ENCODE peak calls at places on chromosome 3, in ten cellular contexts. D is A549, P is lower leg skin, K is fibroblast of the aortic adventitia, Y is breast epithelium, O is sigmoid colon, M is Caco-2, F is adrenal gland, L is brain microvascular endothelial cell, I is HFF-Myc. H is an unnamed sample.

GRCh38 chr3:49924683-49925082 is 4.9 kb downstream of the MON1A start:
- DNase-seq in K (peak), I (peak), M (no peak), F (no peak), O (no peak), Y (no peak), P (no peak), D (no peak), L (peak), H (no peak)

GRCh38 chr3:188348445-188349244 is 194.7 kb downstream of the LPP start:
- DNase-seq in O (peak), F (peak), M (peak), Y (peak), L (peak), D (peak), K (peak), P (peak), I (peak), H (peak)

GRCh38 chr3:127637546-127637945 is 8.6 kb downstream of the PODXL2 start:
- DNase-seq in D (no peak), P (no peak), I (no peak), Y (no peak), O (peak), L (peak), K (no peak), F (no peak), M (no peak), H (no peak)

GRCh38 chr3:80355144-80355543 is 587.3 kb upstream of the ROBO1 start:
- DNase-seq in P (no peak), M (no peak), K (no peak), O (no peak), L (no peak), D (no peak), I (no peak), F (no peak), Y (no peak), H (no peak)

GRCh38 chr3:150129181-150129580 is 158.5 kb upstream of the PFN2 start:
- DNase-seq in M (no peak), P (no peak), L (no peak), F (no peak), K (no peak), O (no peak), D (no peak), I (no peak), Y (no peak), H (no peak)

GRCh38 chr3:90035643-90036042 is 928.2 kb downstream of the EPHA3 start:
- DNase-seq in Y (no peak), K (no peak), M (no peak), I (no peak), D (no peak), P (no peak), F (no peak), L (no peak), O (no peak), H (no peak)

GRCh38 chr3:101998256-101998926 is 149.1 kb downstream of the NFKBIZ start:
- DNase-seq in I (no peak), K (no peak), P (no peak), O (no peak), F (no peak), M (no peak), Y (no peak), D (no peak), L (no peak), H (no peak)

GRCh38 chr3:108818404-108818803 is 4.2 kb upstream of the TRAT1 start:
- DNase-seq in Y (no peak), K (no peak), L (no peak), M (peak), D (no peak), O (no peak), I (no peak), P (no peak), F (no peak), H (peak)

GRCh38 chr3:184791134-184791533 is 20.8 kb upstream of the VPS8 start:
- DNase-seq in P (peak), K (no peak), L (no peak), M (no peak), Y (no peak), O (no peak), I (no peak), D (no peak), F (no peak), H (no peak)

GRCh38 chr3:103968131-103968530 is 1398.6 kb upstream of the ALCAM start:
- DNase-seq in D (no peak), M (no peak), P (no peak), K (no peak), I (no peak), F (no peak), O (no peak), L (no peak), Y (no peak), H (no peak)

GRCh38 chr3:97971679-97972567 is at the start of gene RIOX2:
- DNase-seq in M (peak), P (peak), K (peak), I (no peak), F (peak), Y (peak), D (peak), L (peak), O (peak), H (peak)

GRCh38 chr3:197354195-197355059 is 56.0 kb upstream of the DLG1 start:
- DNase-seq in K (peak), O (peak), Y (no peak), I (no peak), M (no peak), D (no peak), P (no peak), F (peak), L (no peak), H (peak)

GRCh38 chr3:42247576-42248027 is 18.4 kb downstream of the CCK start:
- DNase-seq in O (no peak), F (peak), L (peak), D (peak), P (no peak), Y (no peak), M (peak), K (peak), I (no peak), H (peak)

GRCh38 chr3:14780927-14781507 is 37.7 kb upstream of the FGD5 start:
- DNase-seq in F (peak), L (peak), M (peak), Y (no peak), D (peak), K (peak), O (peak), P (peak), I (no peak), H (peak)

GRCh38 chr3:132417695-132418520 is 606 bp downstream of the DNAJC13 start:
- DNase-seq in K (peak), L (peak), D (peak), Y (no peak), P (no peak), F (peak), I (peak), M (peak), O (peak), H (peak)

GRCh38 chr3:128410669-128411573 is 55.8 kb downstream of the DNAJB8 start:
- DNase-seq in K (no peak), O (no peak), P (no peak), D (no peak), L (no peak), I (no peak), F (no peak), M (no peak), Y (no peak), H (peak)

GRCh38 chr3:42031808-42032475 is 59.2 kb upstream of the TRAK1 start:
- DNase-seq in O (peak), K (peak), M (no peak), L (no peak), F (no peak), Y (no peak), I (no peak), P (peak), D (no peak), H (no peak)

GRCh38 chr3:70065666-70066253 is 66.2 kb downstream of the SAMMSON start:
- DNase-seq in D (peak), L (no peak), M (no peak), I (no peak), P (no peak), K (no peak), O (no peak), Y (no peak), F (no peak), H (no peak)
- TF ChIP-seq CTCF in D (peak), L (peak), M (no peak), I (peak), P (no peak), K (no peak), O (no peak), Y (no peak), F (no peak), H (no peak)

GRCh38 chr3:153221748-153222162 is 59.7 kb downstream of the RAP2B start:
- DNase-seq in Y (no peak), K (peak), D (no peak), L (peak), P (peak), M (no peak), F (peak), I (peak), O (peak), H (peak)
- H3K4me3 ChIP-seq in Y (no peak), K (no peak), D (no peak), L (no peak), P (no peak), M (no peak), F (no peak), I (no peak), O (no peak), H (no peak)

GRCh38 chr3:31124368-31124767 is 229.9 kb upstream of the GADL1 start:
- DNase-seq in F (no peak), P (no peak), K (peak), D (no peak), O (no peak), M (no peak), Y (no peak), I (no peak), L (no peak), H (no peak)
- TF ChIP-seq CTCF in F (no peak), P (no peak), K (no peak), D (no peak), O (no peak), M (no peak), Y (no peak), I (no peak), L (no peak), H (no peak)

GRCh38 chr3:155390361-155390760 is 96.9 kb upstream of the STRIT1 start:
- DNase-seq in D (no peak), K (peak), Y (no peak), O (no peak), I (no peak), P (no peak), M (no peak), F (no peak), L (no peak), H (no peak)

GRCh38 chr3:155392138-155392537 is 98.7 kb upstream of the STRIT1 start:
- DNase-seq in F (no peak), D (no peak), L (no peak), I (no peak), Y (no peak), K (no peak), P (no peak), M (no peak), O (no peak), H (no peak)

GRCh38 chr3:155393316-155393715 is 99.8 kb upstream of the STRIT1 start:
- DNase-seq in K (peak), L (no peak), D (no peak), F (no peak), I (no peak), Y (no peak), O (no peak), M (no peak), P (no peak), H (no peak)

GRCh38 chr3:155391104-155391503 is 97.6 kb upstream of the STRIT1 start:
- DNase-seq in F (no peak), Y (no peak), I (peak), K (peak), M (no peak), D (no peak), L (no peak), O (no peak), P (no peak), H (no peak)

DNA sequence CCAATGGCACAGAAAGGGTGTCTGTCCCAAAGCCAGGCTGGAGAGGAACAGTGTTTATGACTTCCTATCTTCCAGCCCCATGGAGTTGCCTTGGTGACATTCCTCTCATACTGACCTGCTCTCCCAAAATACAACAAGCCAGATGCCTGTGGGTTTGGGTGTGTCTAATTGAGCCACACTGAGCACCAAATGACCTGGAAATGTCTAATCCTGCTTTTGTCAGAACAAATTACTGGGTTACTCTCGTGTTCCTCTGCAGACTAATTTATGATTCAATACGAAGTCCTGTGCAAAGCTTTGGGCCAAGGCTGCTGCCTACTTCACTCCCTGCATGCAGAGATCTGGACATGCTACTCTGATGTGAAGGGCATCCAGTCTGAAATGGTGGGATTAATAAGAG is 98.1 kb upstream of the STRIT1 start:
- DNase-seq in K (peak), D (peak), M (peak), P (no peak), I (peak), F (peak), L (peak), O (peak), Y (no peak), H (peak)
- H3K4me3 ChIP-seq in K (no peak), D (no peak), M (no peak), P (no peak), I (no peak), F (no peak), L (no peak), O (no peak), Y (no peak), H (no peak)